ENCODE peak calls at places on chromosomes 16 and 17, in four cellular contexts. U is lower leg skin, X is lower lobe of right lung, W is fibroblast of lung. M is an unnamed sample.

GRCh38 chr17:67613961-67614360 is 103.8 kb upstream of the NOL11 start:
- DNase-seq in U (peak; percentile 3), X (no peak), W (no peak), M (no peak)

GRCh38 chr17:53894591-53894990 is 71.9 kb downstream of the KIF2B start:
- DNase-seq in U (no peak), X (no peak), W (no peak), M (no peak)

GRCh38 chr17:40319651-40320550 is 10.9 kb downstream of the RARA start:
- DNase-seq in U (peak; percentile 95), X (peak; percentile 77), W (no peak), M (no peak)

GRCh38 chr16:6615661-6616060 is 717.0 kb upstream of the RBFOX1 start:
- DNase-seq in U (no peak), X (no peak), W (no peak), M (no peak)

GRCh38 chr17:67679225-67679624 is 38.5 kb upstream of the NOL11 start:
- DNase-seq in U (no peak), X (no peak), W (no peak), M (no peak)

GRCh38 chr16:1318268-1318545 is 8.8 kb downstream of the UBE2I start:
- DNase-seq in U (no peak), X (no peak), W (no peak), M (no peak)

GRCh38 chr17:43019418-43019817 is 2.8 kb downstream of the VAT1 start:
- DNase-seq in U (no peak), X (no peak), W (peak; percentile 39), M (no peak)

GRCh38 chr17:40442392-40443195 is 656 bp upstream of the IGFBP4 start:
- DNase-seq in U (no peak), X (no peak), W (peak; percentile 41), M (no peak)

GRCh38 chr17:28008526-28008925 is 34.0 kb upstream of the NLK start:
- DNase-seq in U (no peak), X (no peak), W (peak; percentile 53), M (peak; percentile 48)

GRCh38 chr17:60300949-60301348 is 91.0 kb downstream of the USP32 start:
- DNase-seq in U (no peak), X (no peak), W (peak; percentile 17), M (no peak)

GRCh38 chr17:40440166-40440565 is 3.1 kb upstream of the IGFBP4 start:
- DNase-seq in U (no peak), X (no peak), W (no peak), M (no peak)

GRCh38 chr17:59837362-59838195 is 55.2 kb downstream of the TUBD1 start:
- DNase-seq in U (peak; percentile 81), X (no peak), W (peak; percentile 100), M (peak; percentile 100)

GRCh38 chr17:64061157-64061898 is 40.9 kb upstream of the ICAM2 start:
- DNase-seq in U (no peak), X (no peak), W (no peak), M (no peak)

GRCh38 chr16:30342751-30343490 is 12.2 kb downstream of the CD2BP2 start:
- DNase-seq in U (peak; percentile 78), X (no peak), W (no peak), M (no peak)

GRCh38 chr17:57343717-57344116 is 87.4 kb downstream of the MSI2 start:
- DNase-seq in U (no peak), X (no peak), W (no peak), M (no peak)

GRCh38 chr17:46727572-46728348 is 90.7 kb downstream of the WNT3 start:
- DNase-seq in U (no peak), X (no peak), W (peak; percentile 23), M (peak; percentile 89)

GRCh38 chr17:74408262-74408661 is 23.6 kb upstream of the GPRC5C start:
- DNase-seq in U (no peak), X (peak; percentile 57), W (peak; percentile 8), M (no peak)

GRCh38 chr17:69452664-69453260 is 38.3 kb downstream of the MAP2K6 start:
- DNase-seq in U (no peak), X (no peak), W (no peak), M (no peak)

GRCh38 chr16:4624015-4624826 is at the start of gene MGRN1:
- DNase-seq in U (peak; percentile 98), X (peak; percentile 95), W (peak; percentile 98), M (peak; percentile 97)

GRCh38 chr16:12584488-12585233 is 219.0 kb downstream of the CPPED1 start:
- DNase-seq in U (no peak), X (no peak), W (no peak), M (no peak)

DNA sequence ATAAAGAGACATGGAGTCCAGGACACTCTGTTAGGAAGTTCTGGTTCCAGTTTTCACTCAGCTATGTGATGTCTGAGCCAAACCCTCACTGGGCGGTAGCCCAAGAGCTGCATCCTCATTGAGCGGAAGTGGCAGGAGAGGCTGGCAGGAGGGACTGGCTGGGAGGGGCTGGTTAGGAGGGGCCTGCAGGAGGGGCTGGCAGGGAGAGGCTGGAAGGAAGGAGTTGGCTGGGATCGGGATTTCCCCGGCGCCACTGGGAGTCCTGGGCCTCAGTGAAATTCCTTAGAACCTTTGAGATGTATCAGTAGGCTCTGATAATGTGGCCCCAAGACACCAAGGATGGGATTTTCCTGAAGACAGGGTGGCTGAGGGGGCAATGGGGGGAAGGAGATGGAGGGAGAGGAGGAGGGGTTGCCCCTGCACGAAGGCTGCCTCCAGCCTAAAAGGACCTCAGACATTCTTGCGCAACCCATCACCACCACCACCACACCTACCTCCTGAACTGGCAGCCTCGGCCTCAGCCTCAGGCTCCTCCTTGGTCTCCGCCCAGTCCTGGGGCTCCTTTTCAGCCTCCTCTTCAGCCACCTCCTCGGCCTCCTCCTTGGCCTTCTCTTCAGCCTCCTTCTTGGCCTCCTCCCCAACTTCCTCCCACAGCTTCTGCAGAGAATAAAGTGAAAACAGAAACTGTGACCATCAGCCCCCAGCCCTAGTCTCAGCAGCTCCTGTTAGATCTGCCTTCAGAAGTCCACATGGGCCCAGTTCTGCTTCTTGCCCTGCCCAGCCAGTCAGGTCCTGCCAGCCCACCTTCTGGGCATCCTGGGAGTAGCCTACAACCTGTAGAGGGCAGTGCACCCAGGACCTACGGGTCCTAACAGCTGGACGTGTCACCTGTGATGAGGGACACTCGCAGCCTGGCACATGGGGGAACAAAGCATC is 31.7 kb downstream of the CNGB1 start:
- DNase-seq in U (peak; percentile 93), X (peak; percentile 83), W (peak; percentile 65), M (peak; percentile 38)
- TF ChIP-seq CTCF in U (no peak), X (peak; percentile 15), W (peak; percentile 8), M (peak; percentile 57)

GRCh38 chr17:34567665-34568064 is 11.7 kb upstream of the TMEM132E start:
- DNase-seq in U (no peak), X (no peak), W (no peak), M (no peak)
- TF ChIP-seq CTCF in U (no peak), X (no peak), W (no peak), M (no peak)

GRCh38 chr17:77928519-77929179 is 29.9 kb upstream of the TNRC6C start:
- DNase-seq in U (no peak), X (no peak), W (no peak), M (no peak)
- TF ChIP-seq CTCF in U (no peak), X (no peak), W (no peak), M (no peak)

DNA sequence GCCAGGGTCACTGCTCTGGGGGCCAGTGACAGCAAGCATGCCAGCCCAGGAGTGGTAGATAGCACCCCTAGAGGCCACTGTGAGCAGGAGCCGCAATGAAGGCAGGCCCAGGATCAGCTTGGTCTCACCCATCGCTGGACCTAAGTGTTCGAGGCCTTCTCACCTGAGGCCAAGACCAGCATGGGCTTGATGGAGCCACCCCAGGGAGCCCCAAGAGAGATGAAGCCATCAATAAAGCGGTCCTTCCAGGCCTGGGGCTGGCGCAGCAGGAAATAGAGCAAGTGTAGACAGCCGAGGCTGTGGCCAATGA is 1.8 kb downstream of the LCAT start:
- DNase-seq in U (no peak), X (no peak), W (no peak), M (no peak)
- TF ChIP-seq CTCF in U (no peak), X (peak; percentile 67), W (peak; percentile 69), M (peak; percentile 80)

GRCh38 chr17:56305017-56305416 is 151.7 kb downstream of the ANKFN1 start:
- DNase-seq in U (no peak), X (no peak), W (no peak), M (no peak)
- TF ChIP-seq CTCF in U (no peak), X (no peak), W (no peak), M (peak; percentile 42)

GRCh38 chr17:32876414-32877163 is at the start of gene MYO1D:
- DNase-seq in U (peak; percentile 90), X (peak; percentile 83), W (no peak), M (no peak)

GRCh38 chr17:32875904-32876413 is 965 bp downstream of the MYO1D start:
- DNase-seq in U (no peak), X (no peak), W (peak; percentile 36), M (no peak)

GRCh38 chr17:32879143-32879542 is 2.2 kb upstream of the MYO1D start:
- DNase-seq in U (no peak), X (no peak), W (no peak), M (no peak)

GRCh38 chr17:32878211-32878610 is 1.3 kb upstream of the MYO1D start:
- DNase-seq in U (peak; percentile 93), X (peak; percentile 75), W (peak; percentile 39), M (peak; percentile 66)

DNA sequence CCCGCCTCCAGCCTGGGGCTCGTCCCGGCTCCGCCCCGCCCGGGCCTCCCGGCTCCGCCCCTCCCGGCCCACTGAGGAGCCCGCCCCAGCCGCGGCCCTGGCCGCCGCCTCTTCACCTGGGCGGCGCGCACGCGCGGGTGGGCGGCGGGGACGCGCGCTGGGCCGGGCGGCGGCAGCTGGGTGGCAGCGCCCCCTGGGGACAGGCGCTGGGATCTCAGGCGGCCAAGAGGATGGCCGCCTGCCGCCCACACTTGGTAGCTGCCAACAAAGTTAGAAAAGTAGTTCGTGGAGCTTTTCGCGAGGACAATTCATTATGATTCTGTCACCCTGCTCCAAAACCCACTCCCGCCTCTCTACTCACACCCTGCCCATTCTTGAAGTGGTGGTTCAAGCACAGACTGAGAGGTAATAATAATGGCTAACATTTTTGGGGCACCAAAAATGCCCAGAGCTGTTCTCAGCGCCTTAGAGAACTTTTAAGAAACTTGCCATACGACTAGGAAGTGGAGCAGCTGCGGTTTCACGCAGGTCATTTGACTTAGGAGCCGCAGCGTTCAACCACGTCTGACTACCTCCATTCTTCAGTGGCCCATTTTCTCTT is 340 bp upstream of the MYO1D start:
- DNase-seq in U (peak; percentile 98), X (peak; percentile 94), W (peak; percentile 81), M (peak; percentile 80)
- TF ChIP-seq CTCF in U (no peak), X (peak; percentile 73), W (peak; percentile 66), M (peak; percentile 81)

M was measured in HFFc6.